ENCODE peak calls at places on chromosomes 7 and 10, in eight cellular contexts. S is heart left ventricle, T is kidney, K is suprapubic skin, N is adrenal gland, F is neural progenitor cell, Z is upper lobe of left lung, U is uterus. X is an unnamed sample. For H3K4me1 and H3K36me3, the result is how much of the 10 kb centered on the place peaks cover.

GRCh38 chr10:3911241-3911640 is 126.2 kb upstream of the KLF6 start:
- DNase-seq in S (no peak), T (no peak), K (no peak), N (no peak), F (no peak), Z (no peak), U (no peak), X (no peak)

GRCh38 chr10:44966816-44967509 is 7.4 kb downstream of the RASSF4 start:
- DNase-seq in S (peak), T (no peak), K (peak), N (peak), F (no peak), Z (peak), U (peak), X (no peak)

GRCh38 chr7:123655614-123656013 is at the start of gene LMOD2:
- DNase-seq in S (peak), T (no peak), K (no peak), N (no peak), F (no peak), Z (no peak), U (no peak), X (no peak)

GRCh38 chr7:5638994-5639393 is 142.5 kb downstream of the RNF216 start:
- DNase-seq in S (no peak), T (no peak), K (no peak), N (no peak), F (peak), Z (no peak), U (no peak), X (no peak)

GRCh38 chr10:660413-660979 is 29.0 kb downstream of the DIP2C start:
- DNase-seq in S (no peak), T (no peak), K (no peak), N (no peak), F (no peak), Z (no peak), U (no peak), X (no peak)

GRCh38 chr7:38171558-38172403 is 6.3 kb upstream of the STARD3NL start:
- DNase-seq in S (no peak), T (no peak), K (no peak), N (no peak), F (no peak), Z (no peak), U (no peak), X (no peak)

GRCh38 chr7:118104812-118105441 is 79.0 kb upstream of the LSM8 start:
- DNase-seq in S (no peak), T (no peak), K (no peak), N (no peak), F (no peak), Z (no peak), U (no peak), X (peak)

GRCh38 chr7:50865450-50865849 is 82.8 kb upstream of the GRB10 start:
- DNase-seq in S (no peak), T (no peak), K (no peak), N (no peak), F (no peak), Z (no peak), U (no peak), X (no peak)

GRCh38 chr10:127293640-127294039 is 97.2 kb upstream of the INSYN2A start:
- DNase-seq in S (no peak), T (no peak), K (no peak), N (no peak), F (no peak), Z (no peak), U (no peak), X (no peak)

GRCh38 chr7:17302575-17303142 is 4.2 kb downstream of the AHR start:
- DNase-seq in S (no peak), T (no peak), K (no peak), N (no peak), F (no peak), Z (no peak), U (no peak), X (no peak)
- H3K4me1 ChIP-seq in S (half or more), T (under half), K (half or more), N (under half), F (under half), Z (under half), U (under half), X (under half)

GRCh38 chr7:98899816-98900215 is 21.5 kb downstream of the TRRAP start:
- DNase-seq in S (no peak), T (no peak), K (no peak), N (no peak), F (no peak), Z (no peak), U (no peak), X (no peak)

GRCh38 chr7:98903246-98903645 is 24.9 kb downstream of the TRRAP start:
- DNase-seq in S (no peak), T (no peak), K (no peak), N (no peak), F (no peak), Z (no peak), U (no peak), X (no peak)

GRCh38 chr7:98900815-98901214 is 22.5 kb downstream of the TRRAP start:
- DNase-seq in S (no peak), T (no peak), K (no peak), N (no peak), F (no peak), Z (no peak), U (no peak), X (no peak)

GRCh38 chr7:98907570-98907969 is 29.2 kb downstream of the TRRAP start:
- DNase-seq in S (no peak), T (no peak), K (no peak), N (no peak), F (peak), Z (no peak), U (no peak), X (no peak)

GRCh38 chr7:98902523-98902922 is 24.2 kb downstream of the TRRAP start:
- DNase-seq in S (no peak), T (no peak), K (no peak), N (no peak), F (no peak), Z (no peak), U (no peak), X (no peak)
- H3K36me3 ChIP-seq in S (half or more), T (half or more), K (half or more), N (half or more), F (under half), Z (under half), U (under half), X (half or more)

GRCh38 chr7:3029138-3029537 is 14.5 kb downstream of the CARD11 start:
- DNase-seq in S (no peak), T (no peak), K (no peak), N (no peak), F (peak), Z (no peak), U (no peak), X (no peak)

GRCh38 chr7:3028071-3028766 is 15.4 kb downstream of the CARD11 start:
- DNase-seq in S (no peak), T (no peak), K (no peak), N (peak), F (no peak), Z (peak), U (no peak), X (no peak)

GRCh38 chr7:3027455-3027854 is 16.2 kb downstream of the CARD11 start:
- DNase-seq in S (no peak), T (no peak), K (no peak), N (no peak), F (no peak), Z (no peak), U (no peak), X (no peak)

GRCh38 chr7:3027005-3027404 is 16.7 kb downstream of the CARD11 start:
- DNase-seq in S (no peak), T (no peak), K (no peak), N (peak), F (no peak), Z (no peak), U (no peak), X (no peak)

GRCh38 chr7:3028767-3029111 is 14.9 kb downstream of the CARD11 start:
- DNase-seq in S (no peak), T (no peak), K (no peak), N (no peak), F (peak), Z (no peak), U (no peak), X (no peak)
- H3K4me3 ChIP-seq in S (no peak), T (no peak), K (no peak), N (no peak), F (no peak), Z (no peak), U (no peak), X (no peak)

GRCh38 chr10:62912086-62912485 is 95.9 kb upstream of the EGR2 start:
- DNase-seq in S (no peak), T (no peak), K (no peak), N (no peak), F (no peak), Z (no peak), U (no peak), X (no peak)
- H3K4me1 ChIP-seq in S (under half), T (under half), K (under half), N (under half), F (under half), Z (under half), U (under half), X (under half)

GRCh38 chr7:81740403-81740802 is 29.4 kb downstream of the HGF start:
- DNase-seq in S (no peak), T (no peak), K (no peak), N (no peak), F (no peak), Z (no peak), U (no peak), X (no peak)

GRCh38 chr7:81743665-81744064 is 26.2 kb downstream of the HGF start:
- DNase-seq in S (no peak), T (no peak), K (no peak), N (no peak), F (no peak), Z (no peak), U (no peak), X (no peak)

GRCh38 chr7:81745706-81746105 is 24.1 kb downstream of the HGF start:
- DNase-seq in S (no peak), T (no peak), K (no peak), N (no peak), F (no peak), Z (no peak), U (no peak), X (no peak)

GRCh38 chr7:81744389-81744788 is 25.5 kb downstream of the HGF start:
- DNase-seq in S (no peak), T (no peak), K (no peak), N (no peak), F (no peak), Z (no peak), U (no peak), X (no peak)

GRCh38 chr7:81743201-81743600 is 26.6 kb downstream of the HGF start:
- DNase-seq in S (no peak), T (no peak), K (no peak), N (no peak), F (no peak), Z (no peak), U (no peak), X (no peak)
- H3K36me3 ChIP-seq in S (under half), T (under half), K (under half), N (under half), F (under half), Z (under half), U (under half), X (under half)

GRCh38 chr7:12623885-12624498 is 53.5 kb downstream of the SCIN start:
- DNase-seq in S (no peak), T (no peak), K (no peak), N (no peak), F (no peak), Z (no peak), U (no peak), X (no peak)
- H3K4me3 ChIP-seq in S (no peak), T (no peak), K (no peak), N (no peak), F (no peak), Z (no peak), U (no peak), X (no peak)

GRCh38 chr7:21071570-21071969 is 284.9 kb upstream of the SP8 start:
- DNase-seq in S (no peak), T (no peak), K (no peak), N (no peak), F (no peak), Z (no peak), U (no peak), X (no peak)

GRCh38 chr7:21076054-21076453 is 289.4 kb upstream of the SP8 start:
- DNase-seq in S (no peak), T (no peak), K (no peak), N (no peak), F (peak), Z (no peak), U (no peak), X (peak)

GRCh38 chr7:21077602-21078001 is 290.9 kb upstream of the SP8 start:
- DNase-seq in S (no peak), T (no peak), K (no peak), N (no peak), F (no peak), Z (no peak), U (no peak), X (no peak)

DNA sequence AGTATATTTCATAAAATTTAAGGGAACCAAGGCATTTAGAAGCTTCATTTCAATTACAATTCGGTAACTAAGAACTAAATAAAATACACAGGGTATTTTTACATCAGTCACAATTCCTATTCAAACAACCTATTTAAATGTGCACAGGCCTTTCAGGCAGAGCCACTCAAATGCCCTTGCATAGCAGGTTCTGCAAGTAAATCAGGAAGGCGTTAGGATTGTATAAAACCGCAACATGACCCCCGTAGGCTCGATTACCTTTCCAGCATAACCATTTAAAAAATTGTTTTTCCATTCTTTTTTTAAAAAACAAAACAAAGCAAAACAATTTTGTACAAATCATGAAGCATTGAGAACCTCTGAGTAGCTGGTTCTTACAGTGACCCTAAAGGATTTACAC is 289.9 kb upstream of the SP8 start:
- DNase-seq in S (no peak), T (no peak), K (no peak), N (no peak), F (no peak), Z (peak), U (no peak), X (no peak)
- H3K4me1 ChIP-seq in S (under half), T (under half), K (under half), N (under half), F (under half), Z (under half), U (under half), X (under half)

GRCh38 chr10:131273476-131273875 is 38.0 kb downstream of the TCERG1L start:
- DNase-seq in S (no peak), T (no peak), K (no peak), N (no peak), F (no peak), Z (no peak), U (no peak), X (no peak)
- H3K36me3 ChIP-seq in S (under half), T (under half), K (under half), N (under half), F (under half), Z (under half), U (under half), X (under half)

GRCh38 chr7:128132426-128133069 is 101.3 kb upstream of the LRRC4 start:
- DNase-seq in S (no peak), T (no peak), K (no peak), N (no peak), F (no peak), Z (no peak), U (no peak), X (no peak)
- H3K4me3 ChIP-seq in S (no peak), T (no peak), K (no peak), N (no peak), F (no peak), Z (no peak), U (no peak), X (no peak)

X was measured in HAP-1.